ENCODE peak calls at places on chromosomes 4 and X, in ten cellular contexts. Q, C, S, V, T, A, O, R, J and N are unnamed samples.

GRCh38 chr4:174522183-174523002 is at the start of gene HPGD:
- DNase-seq in V (peak), Q (no peak), O (no peak), A (peak), S (peak), C (peak), R (peak), J (peak), T (peak), N (no peak)

GRCh38 chr4:101885574-101885973 is 95.0 kb downstream of the BANK1 start:
- DNase-seq in T (no peak), V (no peak), C (no peak), A (no peak), S (no peak), O (no peak), J (no peak), R (no peak), Q (no peak), N (no peak)

GRCh38 chr4:5912614-5913019 is 19.7 kb upstream of the CRMP1 start:
- DNase-seq in S (no peak), A (no peak), T (no peak), Q (no peak), R (no peak), J (no peak), O (peak), C (no peak), V (no peak), N (no peak)

GRCh38 chr4:53196872-53197759 is 168.7 kb downstream of the SCFD2 start:
- DNase-seq in R (peak), O (peak), Q (peak), V (peak), A (no peak), S (no peak), C (peak), T (peak), J (no peak), N (peak)

GRCh38 chrX:110004210-110004609 is 1.3 kb downstream of the TMEM164 start:
- DNase-seq in A (no peak), C (peak), J (no peak), Q (no peak), R (peak), S (no peak), V (no peak), T (no peak), O (no peak), N (no peak)

GRCh38 chr4:72006576-72006975 is 25.2 kb upstream of the NPFFR2 start:
- DNase-seq in J (no peak), R (no peak), Q (peak), A (no peak), T (peak), V (no peak), C (peak), O (no peak), S (no peak), N (peak)

GRCh38 chrX:136094962-136095361 is 52.4 kb upstream of the FHL1 start:
- DNase-seq in S (no peak), C (no peak), O (no peak), R (no peak), A (no peak), Q (no peak), V (no peak), J (no peak), T (no peak), N (no peak)

GRCh38 chr4:98929341-98930267 is 671 bp upstream of the EIF4E start:
- DNase-seq in C (peak), V (peak), T (peak), R (no peak), A (peak), S (peak), O (peak), Q (peak), J (no peak), N (peak)

GRCh38 chrX:143754183-143754582 is 33.6 kb upstream of the SPANXN2 start:
- DNase-seq in T (no peak), V (no peak), A (no peak), R (no peak), S (no peak), J (no peak), Q (no peak), O (no peak), C (peak), N (no peak)

GRCh38 chr4:83546796-83547195 is 10.9 kb downstream of the GPAT3 start:
- DNase-seq in Q (no peak), A (no peak), S (no peak), R (no peak), J (no peak), V (peak), C (no peak), O (no peak), T (no peak), N (no peak)

GRCh38 chr4:151912626-151913025 is 151.8 kb upstream of the GATB start:
- DNase-seq in R (peak), Q (no peak), J (no peak), C (no peak), V (no peak), T (no peak), O (no peak), A (no peak), S (no peak), N (no peak)

GRCh38 chr4:148795156-148795864 is 353.1 kb upstream of the NR3C2 start:
- DNase-seq in Q (no peak), C (peak), T (peak), O (peak), R (peak), V (no peak), A (peak), S (no peak), J (no peak), N (no peak)

GRCh38 chrX:40971736-40972135 is 113.5 kb upstream of the USP9X start:
- DNase-seq in R (no peak), S (no peak), T (no peak), V (no peak), J (no peak), C (peak), Q (no peak), A (no peak), O (no peak), N (no peak)

GRCh38 chr4:76084542-76084941 is 10.0 kb downstream of the ART3 start:
- DNase-seq in O (no peak), T (no peak), J (no peak), V (no peak), R (no peak), S (no peak), A (no peak), Q (no peak), C (no peak), N (no peak)

GRCh38 chr4:7240341-7240740 is 48.0 kb downstream of the SORCS2 start:
- DNase-seq in Q (no peak), R (no peak), C (no peak), J (no peak), V (no peak), T (no peak), O (no peak), A (no peak), S (no peak), N (no peak)

GRCh38 chr4:74111990-74112389 is 13.0 kb upstream of the CXCL2 start:
- DNase-seq in C (peak), J (no peak), S (no peak), V (peak), O (peak), Q (no peak), T (peak), A (no peak), R (no peak), N (no peak)

GRCh38 chrX:133849676-133850075 is 135.7 kb downstream of the GPC3 start:
- DNase-seq in T (no peak), C (peak), R (no peak), O (no peak), J (no peak), S (no peak), A (no peak), Q (no peak), V (no peak), N (no peak)

GRCh38 chr4:37393889-37394288 is 149.3 kb downstream of the NWD2 start:
- DNase-seq in C (no peak), S (no peak), Q (no peak), O (no peak), R (no peak), J (no peak), T (no peak), A (no peak), V (no peak), N (no peak)

GRCh38 chrX:107716045-107716684 is 59.4 kb downstream of the TSC22D3 start:
- DNase-seq in J (peak), R (peak), Q (peak), T (peak), S (peak), A (no peak), C (peak), O (no peak), V (peak), N (no peak)

GRCh38 chr4:142719854-142720541 is 126.1 kb downstream of the INPP4B start:
- DNase-seq in O (no peak), T (peak), J (no peak), R (peak), C (peak), A (no peak), Q (peak), V (no peak), S (no peak), N (no peak)

GRCh38 chr4:119314356-119314755 is 7.6 kb downstream of the FABP2 start:
- DNase-seq in S (peak), O (no peak), R (peak), A (no peak), J (no peak), C (peak), T (peak), Q (peak), V (peak), N (peak)

GRCh38 chr4:182144621-182145359 is 98.4 kb upstream of the TENM3 start:
- DNase-seq in Q (peak), J (no peak), A (no peak), V (no peak), S (no peak), C (peak), T (no peak), O (no peak), R (peak), N (no peak)

GRCh38 chrX:100980608-100981497 is 11.3 kb downstream of the ARL13A start:
- DNase-seq in Q (no peak), V (peak), T (peak), J (no peak), C (peak), S (no peak), A (no peak), O (no peak), R (no peak), N (peak)

GRCh38 chr4:1072830-1073446 is 40.4 kb downstream of the RNF212 start:
- DNase-seq in A (no peak), V (peak), C (peak), R (peak), T (peak), S (peak), J (peak), O (no peak), Q (peak), N (no peak)

GRCh38 chrX:138638996-138639395 is 72.5 kb downstream of the FGF13 start:
- DNase-seq in S (no peak), V (no peak), J (no peak), R (no peak), C (no peak), Q (no peak), A (no peak), O (no peak), T (no peak), N (no peak)

GRCh38 chr4:7650606-7651400 is 216.1 kb upstream of the PSAPL1 start:
- DNase-seq in R (peak), S (no peak), Q (no peak), C (no peak), A (no peak), T (no peak), O (peak), J (no peak), V (no peak), N (no peak)